ENCODE peak calls at places on chromosomes 4 and X, in six cellular contexts. L is SK-N-SH, A is A549, B is HepG2, F is GM12878, Q is IMR-90. K is an unnamed sample.

GRCh38 chr4:55291227-55291629 is 54.8 kb upstream of the SRD5A3 start:
- DNase-seq in L (no peak), A (no peak), B (no peak), F (no peak), Q (no peak), K (no peak)

GRCh38 chr4:140724780-140725179 is 31.4 kb downstream of the TBC1D9 start:
- DNase-seq in L (no peak), A (no peak), B (no peak), F (no peak), Q (peak; percentile 11), K (no peak)

GRCh38 chr4:149371021-149371420 is 444.6 kb downstream of the IQCM start:
- DNase-seq in L (peak; percentile 3), A (peak; percentile 25), B (peak; percentile 34), F (no peak), Q (peak; percentile 63), K (no peak)

GRCh38 chr4:152734699-152735050 is 44.9 kb downstream of the TIGD4 start:
- DNase-seq in L (no peak), A (no peak), B (no peak), F (no peak), Q (no peak), K (no peak)

GRCh38 chrX:47662144-47662657 is 3.2 kb upstream of the UXT start:
- DNase-seq in L (no peak), A (no peak), B (no peak), F (no peak), Q (peak; percentile 93), K (peak; percentile 71)

GRCh38 chr4:181752516-181752915 is 490.7 kb upstream of the TENM3 start:
- DNase-seq in L (no peak), A (no peak), B (no peak), F (no peak), Q (no peak), K (no peak)

GRCh38 chr4:185535818-185536729 is 767 bp upstream of the PDLIM3 start:
- DNase-seq in L (peak; percentile 33), A (no peak), B (no peak), F (no peak), Q (no peak), K (no peak)

GRCh38 chrX:40176979-40177430 is 79.2 kb upstream of the BCOR start:
- DNase-seq in L (peak; percentile 65), A (no peak), B (peak; percentile 50), F (no peak), Q (no peak), K (no peak)

GRCh38 chrX:85309717-85310116 is 65.9 kb downstream of the ZNF711 start:
- DNase-seq in L (no peak), A (no peak), B (no peak), F (no peak), Q (no peak), K (no peak)

GRCh38 chr4:59979061-59979460 is 1221.1 kb upstream of the ADGRL3 start:
- DNase-seq in L (no peak), A (no peak), B (no peak), F (no peak), Q (no peak), K (no peak)

GRCh38 chr4:17687237-17687857 is 72.9 kb downstream of the MED28 start:
- DNase-seq in L (no peak), A (no peak), B (no peak), F (no peak), Q (no peak), K (no peak)
- TF ChIP-seq USF2 in L (no peak), A (no peak), B (no peak), F (no peak), Q (no peak), K (no peak)

DNA sequence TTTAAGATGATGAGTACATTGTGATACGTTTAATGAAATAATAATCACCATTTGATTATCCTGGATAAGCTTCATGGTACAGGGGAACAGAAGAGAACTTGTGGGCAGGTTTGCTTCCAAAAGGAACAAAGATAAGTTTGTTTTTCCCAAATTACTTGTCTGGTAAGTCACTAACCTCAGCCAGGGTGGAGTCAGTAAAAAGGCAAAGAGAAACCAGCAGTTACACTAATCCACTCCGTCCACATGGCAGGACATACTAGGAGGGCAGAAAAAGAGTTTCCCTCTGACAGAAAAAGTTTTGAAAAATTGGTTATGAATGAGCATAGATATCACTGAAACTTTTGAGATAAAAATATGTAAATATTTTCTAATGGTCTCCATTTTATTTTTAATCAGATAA is 285.8 kb downstream of the IL15 start:
- DNase-seq in L (no peak), A (no peak), B (no peak), F (no peak), Q (no peak), K (no peak)
- TF ChIP-seq USF2 in L (no peak), A (no peak), B (no peak), F (no peak), Q (no peak), K (no peak)

GRCh38 chr4:148116264-148116663 is 325.9 kb downstream of the NR3C2 start:
- DNase-seq in L (no peak), A (no peak), B (no peak), F (no peak), Q (peak; percentile 79), K (no peak)
- TF ChIP-seq USF2 in L (no peak), A (no peak), B (no peak), F (no peak), Q (no peak), K (no peak)

GRCh38 chrX:24081661-24082154 is 27.0 kb downstream of the EIF2S3 start:
- DNase-seq in L (peak; percentile 51), A (no peak), B (peak; percentile 44), F (no peak), Q (peak; percentile 63), K (no peak)
- TF ChIP-seq USF2 in L (no peak), A (no peak), B (no peak), F (no peak), Q (no peak), K (no peak)

GRCh38 chrX:42117318-42117717 is 194.0 kb upstream of the CASK start:
- DNase-seq in L (no peak), A (no peak), B (no peak), F (no peak), Q (no peak), K (no peak)

GRCh38 chrX:42123369-42123768 is 200.0 kb upstream of the CASK start:
- DNase-seq in L (no peak), A (no peak), B (no peak), F (no peak), Q (no peak), K (no peak)

DNA sequence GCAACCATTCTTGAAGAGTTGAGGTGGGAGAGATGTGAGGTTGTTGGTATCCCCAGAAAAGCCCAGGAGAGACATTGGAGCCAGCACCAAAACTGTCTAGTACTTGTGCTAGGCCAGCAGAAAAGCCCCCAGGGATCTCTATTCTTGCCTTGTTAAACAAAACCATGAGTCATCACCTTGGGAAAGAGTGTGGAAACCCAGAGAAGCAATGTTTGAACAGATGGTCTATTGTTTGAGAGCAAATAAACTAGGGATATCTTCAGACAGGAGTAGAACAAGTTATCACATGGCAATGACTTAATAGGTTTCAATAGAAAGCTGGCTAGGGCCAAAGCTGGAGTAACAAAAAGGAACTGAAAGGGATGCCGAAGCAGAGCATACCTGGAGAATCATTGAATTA is 195.7 kb upstream of the CASK start:
- DNase-seq in L (no peak), A (peak; percentile 25), B (peak; percentile 81), F (no peak), Q (peak; percentile 72), K (no peak)
- TF ChIP-seq USF2 in L (no peak), A (no peak), B (no peak), F (no peak), Q (no peak), K (no peak)

GRCh38 chr4:87053064-87053693 is 118.4 kb downstream of the AFF1 start:
- DNase-seq in L (no peak), A (no peak), B (no peak), F (no peak), Q (peak; percentile 53), K (no peak)

GRCh38 chr4:87049508-87049907 is 114.7 kb downstream of the AFF1 start:
- DNase-seq in L (no peak), A (no peak), B (no peak), F (no peak), Q (no peak), K (no peak)

GRCh38 chr4:87050596-87050995 is 115.8 kb downstream of the AFF1 start:
- DNase-seq in L (no peak), A (no peak), B (no peak), F (no peak), Q (no peak), K (no peak)

GRCh38 chr4:87052615-87053014 is 117.8 kb downstream of the AFF1 start:
- DNase-seq in L (no peak), A (no peak), B (no peak), F (no peak), Q (no peak), K (peak; percentile 65)

DNA sequence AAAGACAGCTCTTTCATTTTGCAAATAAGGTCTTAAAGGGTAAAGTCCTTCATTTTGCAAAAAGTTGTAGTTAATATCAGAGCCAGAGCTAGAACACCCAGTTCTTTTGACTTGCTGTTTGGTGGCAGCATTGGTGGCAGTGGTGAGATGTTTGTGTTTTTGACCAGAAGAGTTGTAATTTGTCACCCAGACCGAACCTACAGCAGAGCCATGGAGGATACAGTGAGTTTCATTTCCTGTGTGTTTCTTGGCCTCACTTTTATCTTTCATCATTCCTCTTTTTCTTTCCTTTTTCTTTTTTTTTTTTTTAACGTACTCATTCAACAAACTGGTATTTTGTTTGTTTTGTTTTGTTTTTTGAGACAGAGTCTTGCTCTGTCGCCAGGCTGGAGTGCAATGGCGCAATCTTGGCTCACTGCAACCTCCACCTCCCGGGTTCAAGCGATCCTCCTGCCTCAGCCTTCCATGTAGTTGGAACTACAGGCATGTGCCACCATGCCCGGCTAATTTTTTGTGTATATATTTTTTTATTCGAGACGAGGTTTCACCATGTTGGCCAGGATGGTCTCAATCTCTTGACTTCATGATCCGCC is 116.4 kb downstream of the AFF1 start:
- DNase-seq in L (no peak), A (no peak), B (no peak), F (no peak), Q (peak; percentile 56), K (no peak)
- TF ChIP-seq USF2 in L (no peak), A (no peak), B (no peak), F (no peak), Q (no peak), K (no peak)

GRCh38 chr4:159779716-159780115 is 676.8 kb downstream of the RAPGEF2 start:
- DNase-seq in L (no peak), A (no peak), B (no peak), F (no peak), Q (no peak), K (no peak)
- TF ChIP-seq USF2 in L (no peak), A (no peak), B (no peak), F (no peak), Q (no peak), K (no peak)